ENCODE peak calls at places on chromosomes 1 and 21, in six cellular contexts. G is HCT116, H is GM12878, W is K562, T is SK-N-SH, A is HepG2. I is an unnamed sample.

GRCh38 chr1:245458761-245459174 is 304.0 kb downstream of the KIF26B start:
- DNase-seq in H (no peak), T (no peak), A (no peak), G (no peak), W (no peak), I (no peak)

GRCh38 chr21:26797878-26798456 is 47.2 kb downstream of the ADAMTS1 start:
- DNase-seq in W (no peak), A (no peak), T (no peak), G (no peak), H (no peak), I (no peak)

GRCh38 chr1:91406773-91407389 is 2.2 kb upstream of the HFM1 start:
- DNase-seq in G (no peak), W (peak; percentile 52), H (no peak), T (no peak), A (peak; percentile 2), I (no peak)

GRCh38 chr1:14983277-14983676 is 170.3 kb upstream of the TMEM51 start:
- DNase-seq in G (no peak), H (no peak), W (peak; percentile 39), A (no peak), T (no peak), I (peak; percentile 69)

GRCh38 chr1:201291917-201292316 is 8.6 kb downstream of the PKP1 start:
- DNase-seq in G (no peak), T (no peak), W (no peak), H (no peak), A (no peak), I (no peak)

GRCh38 chr1:106747791-106748190 is 308.7 kb upstream of the PRMT6 start:
- DNase-seq in H (no peak), W (no peak), G (no peak), T (no peak), A (no peak), I (no peak)

GRCh38 chr1:119099775-119100174 is 40.7 kb downstream of the WARS2 start:
- DNase-seq in W (no peak), H (no peak), G (no peak), A (no peak), T (no peak), I (no peak)

GRCh38 chr1:205313681-205314308 is 7.8 kb downstream of the NUAK2 start:
- DNase-seq in A (no peak), W (no peak), T (no peak), G (no peak), H (peak; percentile 48), I (peak; percentile 79)

GRCh38 chr1:242452573-242452972 is 71.9 kb downstream of the PLD5 start:
- DNase-seq in W (no peak), T (no peak), A (no peak), H (no peak), G (no peak), I (no peak)

GRCh38 chr1:149931212-149931805 is 3.7 kb upstream of the SF3B4 start:
- DNase-seq in W (no peak), A (no peak), T (no peak), G (no peak), H (no peak), I (no peak)

GRCh38 chr1:27142464-27142863 is 12.5 kb downstream of the SLC9A1 start:
- DNase-seq in T (no peak), W (no peak), A (no peak), G (no peak), H (no peak), I (no peak)

GRCh38 chr1:243730499-243731150 is 119.4 kb downstream of the AKT3 start:
- DNase-seq in H (no peak), A (no peak), G (no peak), T (no peak), W (no peak), I (no peak)

GRCh38 chr1:61448934-61449368 is 276.0 kb downstream of the TM2D1 start:
- DNase-seq in W (no peak), G (no peak), A (no peak), T (no peak), H (no peak), I (no peak)

GRCh38 chr1:93394514-93394913 is 48.8 kb downstream of the DR1 start:
- DNase-seq in G (no peak), T (no peak), W (no peak), H (no peak), A (no peak), I (no peak)

GRCh38 chr1:173392895-173393654 is 84.1 kb upstream of the PRDX6 start:
- DNase-seq in W (peak; percentile 71), G (peak; percentile 28), H (no peak), T (no peak), A (no peak), I (no peak)

GRCh38 chr1:209107535-209107934 is 476.0 kb upstream of the CAMK1G start:
- DNase-seq in T (no peak), A (no peak), H (peak; percentile 60), W (no peak), G (no peak), I (no peak)
- H4K20me1 ChIP-seq in T (no peaks in the 10 kb centered on the region), A (no peaks in the 10 kb centered on the region), H (no peaks in the 10 kb centered on the region), W (no peaks in the 10 kb centered on the region), G (no peaks in the 10 kb centered on the region), I (no peaks in the 10 kb centered on the region)

DNA sequence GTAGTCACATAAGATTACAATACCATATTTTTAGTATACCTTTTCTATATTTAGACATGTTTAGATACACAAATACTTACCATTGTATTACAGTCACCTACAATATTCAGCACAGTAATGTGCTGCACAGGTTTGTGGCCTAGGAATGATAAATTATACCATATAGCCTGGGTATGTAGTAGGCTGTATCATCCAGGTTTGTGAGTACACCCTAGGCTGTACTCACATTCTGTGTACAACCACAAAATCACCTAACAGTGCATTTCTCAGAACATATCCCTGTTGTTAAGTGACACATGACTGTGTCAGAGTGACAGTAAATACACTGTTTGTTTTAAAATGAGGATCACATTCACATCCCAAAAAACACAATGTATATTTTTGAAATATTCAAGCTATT is 11.2 kb downstream of the KRTAP21-3 start:
- DNase-seq in A (no peak), W (no peak), T (no peak), G (no peak), H (no peak), I (no peak)
- TF ChIP-seq YY1 in A (no peak), W (no peak), T (no peak), G (no peak), H (no peak), I (no peak)

GRCh38 chr21:46486481-46487000 is 27.9 kb downstream of the DIP2A start:
- DNase-seq in A (no peak), T (no peak), W (no peak), G (no peak), H (no peak), I (no peak)
- H4K20me1 ChIP-seq in A (peaks cover 4% of the 10 kb centered on the region), T (no peaks in the 10 kb centered on the region), W (no peaks in the 10 kb centered on the region), G (no peaks in the 10 kb centered on the region), H (no peaks in the 10 kb centered on the region), I (no peaks in the 10 kb centered on the region)

GRCh38 chr1:206655471-206655882 is 20.1 kb downstream of the DYRK3 start:
- DNase-seq in A (no peak), H (no peak), T (peak; percentile 55), W (no peak), G (no peak), I (no peak)
- TF ChIP-seq YY1 in A (no peak), H (no peak), T (no peak), W (no peak), G (no peak), I (no peak)

I was measured in H1.